ENCODE peak calls at places on chromosome 2, in eight cellular contexts. T is breast epithelium, O is psoas muscle, R is stomach, Y is brain microvascular endothelial cell, M is lower lobe of right lung, H is fibroblast of lung, S is A549. J is an unnamed sample.

GRCh38 chr2:188571543-188571942 is 279.9 kb downstream of the GULP1 start:
- DNase-seq in S (no peak), T (no peak), H (no peak), M (no peak), O (no peak), Y (no peak), R (no peak), J (no peak)

GRCh38 chr2:227415538-227416424 is 28.0 kb upstream of the SCYGR1 start:
- DNase-seq in R (no peak), H (peak; percentile 78), T (no peak), M (peak; percentile 75), Y (peak; percentile 36), O (peak; percentile 62), S (peak; percentile 78), J (no peak)

GRCh38 chr2:55922488-55922887 is 1.1 kb downstream of the EFEMP1 start:
- DNase-seq in Y (peak; percentile 11), R (no peak), M (no peak), O (no peak), H (peak; percentile 61), T (no peak), S (no peak), J (no peak)

GRCh38 chr2:217160978-217161973 is 301.4 kb upstream of the TNP1 start:
- DNase-seq in Y (no peak), M (no peak), R (no peak), H (peak; percentile 23), S (no peak), O (no peak), T (no peak), J (no peak)

GRCh38 chr2:118122768-118123335 is 34.6 kb downstream of the INSIG2 start:
- DNase-seq in T (no peak), M (no peak), R (no peak), S (peak; percentile 55), O (no peak), H (no peak), Y (no peak), J (no peak)

GRCh38 chr2:222024934-222025890 is 273.6 kb downstream of the PAX3 start:
- DNase-seq in Y (no peak), O (no peak), T (no peak), H (peak; percentile 53), S (peak; percentile 57), M (no peak), R (no peak), J (no peak)

GRCh38 chr2:88866756-88867155 is 175.3 kb downstream of the RPIA start:
- DNase-seq in T (no peak), O (no peak), H (no peak), Y (no peak), M (no peak), R (no peak), S (no peak), J (no peak)

GRCh38 chr2:102839668-102840388 is 78.0 kb downstream of the TMEM182 start:
- DNase-seq in T (no peak), R (no peak), Y (peak; percentile 28), S (peak; percentile 29), M (no peak), O (no peak), H (peak; percentile 12), J (peak; percentile 30)

GRCh38 chr2:62457555-62457954 is 48.4 kb downstream of the TMEM17 start:
- DNase-seq in T (no peak), R (no peak), M (no peak), H (no peak), O (no peak), S (no peak), Y (no peak), J (no peak)

GRCh38 chr2:179340678-179341077 is 76.0 kb upstream of the SESTD1 start:
- DNase-seq in H (no peak), S (peak; percentile 26), Y (peak; percentile 34), O (no peak), R (no peak), T (no peak), M (no peak), J (no peak)

GRCh38 chr2:27214936-27215335 is 2.2 kb upstream of the CAD start:
- DNase-seq in Y (no peak), O (no peak), S (no peak), T (no peak), R (no peak), H (no peak), M (no peak), J (no peak)

GRCh38 chr2:101199153-101199810 is 48.1 kb upstream of the TBC1D8 start:
- DNase-seq in M (no peak), R (no peak), T (no peak), H (peak; percentile 50), O (no peak), S (peak; percentile 21), Y (no peak), J (no peak)

GRCh38 chr2:105873721-105874120 is 129.0 kb downstream of the NCK2 start:
- DNase-seq in S (peak; percentile 10), H (peak; percentile 88), M (no peak), O (no peak), T (no peak), Y (peak; percentile 83), R (no peak), J (no peak)

GRCh38 chr2:38375711-38376345 is 1.2 kb downstream of the ATL2 start:
- DNase-seq in Y (no peak), H (peak; percentile 27), T (no peak), S (no peak), R (no peak), O (peak; percentile 74), M (peak; percentile 74), J (no peak)

GRCh38 chr2:47690132-47690531 is 92.8 kb upstream of the MSH6 start:
- DNase-seq in T (no peak), O (no peak), Y (no peak), R (no peak), M (no peak), S (no peak), H (no peak), J (no peak)

GRCh38 chr2:10864888-10865551 is 46.7 kb upstream of the KCNF1 start:
- DNase-seq in H (no peak), O (no peak), T (no peak), Y (no peak), R (no peak), M (no peak), S (no peak), J (no peak)

GRCh38 chr2:154455871-154456270 is 242.6 kb upstream of the KCNJ3 start:
- DNase-seq in R (no peak), O (no peak), M (no peak), H (no peak), Y (no peak), S (no peak), T (no peak), J (no peak)

GRCh38 chr2:69104281-69104680 is 91.3 kb downstream of the ANTXR1 start:
- DNase-seq in H (no peak), O (peak; percentile 60), S (no peak), R (no peak), Y (no peak), T (no peak), M (no peak), J (no peak)

GRCh38 chr2:165758276-165758675 is 35.8 kb downstream of the GALNT3 start:
- DNase-seq in M (no peak), O (no peak), R (no peak), H (no peak), Y (no peak), T (no peak), S (no peak), J (no peak)
- H3K4me3 ChIP-seq in M (no peak overlapping the region), O (no peak overlapping the region), R (no peak overlapping the region), H (no peak overlapping the region), Y (no peak overlapping the region), T (no peak overlapping the region), S (no peak overlapping the region), J (no peak overlapping the region)

GRCh38 chr2:137976274-137976673 is 12.0 kb downstream of the HNMT start:
- DNase-seq in S (no peak), M (no peak), T (no peak), O (no peak), H (no peak), Y (no peak), R (no peak), J (no peak)
- H3K27ac ChIP-seq in S (no peak overlapping the region), M (no peak overlapping the region), T (peak overlapping the region; percentile 0), O (no peak overlapping the region), H (no peak overlapping the region), Y (no peak overlapping the region), R (peak overlapping the region; percentile 83), J (no peak overlapping the region)

GRCh38 chr2:39481611-39482010 is 44.5 kb upstream of the MAP4K3 start:
- DNase-seq in T (no peak), Y (no peak), H (peak; percentile 73), R (no peak), S (peak; percentile 54), M (no peak), O (no peak), J (no peak)

GRCh38 chr2:39470580-39470979 is 33.5 kb upstream of the MAP4K3 start:
- DNase-seq in O (no peak), R (no peak), S (no peak), H (no peak), T (no peak), M (no peak), Y (no peak), J (no peak)

GRCh38 chr2:39479696-39480095 is 42.6 kb upstream of the MAP4K3 start:
- DNase-seq in T (no peak), Y (no peak), R (no peak), S (no peak), O (no peak), H (no peak), M (no peak), J (no peak)

GRCh38 chr2:39476524-39476923 is 39.4 kb upstream of the MAP4K3 start:
- DNase-seq in H (no peak), O (no peak), Y (no peak), S (no peak), R (no peak), T (no peak), M (no peak), J (no peak)
- H3K4me3 ChIP-seq in H (no peak overlapping the region), O (no peak overlapping the region), Y (no peak overlapping the region), S (no peak overlapping the region), R (no peak overlapping the region), T (no peak overlapping the region), M (no peak overlapping the region), J (no peak overlapping the region)

GRCh38 chr2:190535119-190535439 is 557 bp upstream of the NEMP2 start:
- DNase-seq in R (no peak), M (no peak), S (no peak), T (no peak), Y (no peak), O (no peak), H (no peak), J (no peak)
- H3K27ac ChIP-seq in R (peak overlapping the region; percentile 96), M (peak overlapping the region; percentile 97), S (peak overlapping the region; percentile 93), T (peak overlapping the region; percentile 93), Y (peak overlapping the region; percentile 60), O (peak overlapping the region; percentile 94), H (peak overlapping the region; percentile 83), J (peak overlapping the region; percentile 87)

J was measured in CD4-positive, alpha-beta memory T cell.